ENCODE peak calls at places on chromosomes 13 and 19, in four cellular contexts. B is aorta, N is PC-3, I is heart left ventricle. E is an unnamed sample.

GRCh38 chr19:55297267-55297666 is 13.5 kb downstream of the BRSK1 start:
- DNase-seq in B (no peak), I (no peak), N (no peak), E (no peak)

GRCh38 chr19:2150794-2151338 is 500 bp downstream of the AP3D1 start:
- DNase-seq in B (no peak), N (no peak), I (no peak), E (peak; percentile 49)

GRCh38 chr13:63631006-63631405 is 2215.4 kb upstream of the PCDH20 start:
- DNase-seq in B (no peak), I (no peak), N (no peak), E (no peak)

GRCh38 chr19:41705393-41706174 is 2.8 kb upstream of the CEACAM5 start:
- DNase-seq in N (peak; percentile 56), B (no peak), I (peak; percentile 56), E (peak; percentile 24)

GRCh38 chr19:49113762-49114629 is at the start of gene LIN7B:
- DNase-seq in I (peak; percentile 85), N (peak; percentile 73), B (peak; percentile 74), E (peak; percentile 93)

GRCh38 chr19:44661205-44661604 is 10.1 kb upstream of the CEACAM19 start:
- DNase-seq in I (no peak), N (no peak), B (no peak), E (no peak)

GRCh38 chr19:56476671-56477428 is at the start of gene ZNF667:
- DNase-seq in I (no peak), N (peak; percentile 46), B (peak; percentile 47), E (peak; percentile 43)

GRCh38 chr13:50149932-50150331 is 134.7 kb downstream of the KCNRG start:
- DNase-seq in N (no peak), B (no peak), I (no peak), E (peak; percentile 18)

GRCh38 chr13:29810898-29811297 is 39.5 kb downstream of the UBL3 start:
- DNase-seq in I (no peak), N (no peak), B (no peak), E (no peak)

GRCh38 chr19:55112781-55113569 is 4.5 kb downstream of the PPP1R12C start:
- DNase-seq in N (no peak), I (no peak), B (no peak), E (peak; percentile 36)

GRCh38 chr19:33385956-33386355 is 12.4 kb downstream of the CEBPG start:
- DNase-seq in I (peak; percentile 75), N (no peak), B (no peak), E (no peak)

GRCh38 chr19:13162749-13163608 is 12.8 kb downstream of the IER2 start:
- DNase-seq in I (peak; percentile 98), B (peak; percentile 99), N (peak; percentile 100), E (peak; percentile 98)
- H3K4me1 ChIP-seq in I (peaks cover 60% of the 10 kb centered on the region), B (no peaks in the 10 kb centered on the region), N (peaks cover 65% of the 10 kb centered on the region), E (peaks cover 47% of the 10 kb centered on the region)

GRCh38 chr19:3378352-3379146 is 12.2 kb downstream of the NFIC start:
- DNase-seq in I (no peak), B (no peak), N (no peak), E (no peak)

GRCh38 chr19:3380829-3381228 is 14.4 kb downstream of the NFIC start:
- DNase-seq in B (no peak), N (no peak), I (no peak), E (no peak)

GRCh38 chr19:3383121-3383722 is 16.8 kb downstream of the NFIC start:
- DNase-seq in B (peak; percentile 72), I (no peak), N (no peak), E (no peak)

GRCh38 chr19:3381701-3382372 is 15.5 kb downstream of the NFIC start:
- DNase-seq in N (no peak), I (no peak), B (no peak), E (no peak)

DNA sequence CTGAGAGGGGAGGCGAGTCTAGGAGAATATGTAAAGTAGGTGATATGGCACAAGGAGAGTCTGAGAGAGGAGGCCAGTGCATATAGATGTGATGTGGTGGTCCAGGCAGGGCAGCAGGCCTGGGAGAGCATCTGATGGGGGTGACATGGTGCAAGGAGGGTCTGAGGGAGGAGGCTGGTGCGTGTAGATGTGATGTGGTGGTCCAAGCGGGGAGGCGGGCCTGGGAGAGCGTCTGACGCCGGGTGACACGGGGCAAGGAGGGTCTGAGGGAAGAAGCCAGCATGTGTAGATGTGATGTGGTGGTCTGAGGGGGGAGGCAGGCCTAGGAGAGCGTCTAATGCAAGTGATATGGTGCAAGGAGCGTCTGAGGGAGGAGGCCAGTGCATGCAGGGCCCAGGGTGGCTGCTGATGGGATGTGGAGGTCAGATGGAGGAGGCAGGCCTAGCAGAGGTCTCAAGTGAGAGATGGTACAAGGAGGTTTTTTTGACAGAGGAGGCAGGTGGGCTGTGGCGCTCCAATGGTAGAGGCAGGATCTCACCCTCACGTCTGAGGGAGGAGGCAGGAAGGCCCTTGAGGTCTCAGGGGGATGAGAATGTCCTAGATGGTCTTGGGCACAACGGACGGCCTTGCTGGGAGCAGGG is 16.2 kb downstream of the NFIC start:
- DNase-seq in N (no peak), I (no peak), B (no peak), E (no peak)
- H3K4me1 ChIP-seq in N (no peaks in the 10 kb centered on the region), I (peaks cover 72% of the 10 kb centered on the region), B (no peaks in the 10 kb centered on the region), E (peaks cover 13% of the 10 kb centered on the region)

GRCh38 chr19:43564800-43565199 is 10.5 kb downstream of the XRCC1 start:
- DNase-seq in I (no peak), N (no peak), B (no peak), E (no peak)
- H3K4me1 ChIP-seq in I (peaks cover 17% of the 10 kb centered on the region), N (peaks cover 11% of the 10 kb centered on the region), B (no peaks in the 10 kb centered on the region), E (no peaks in the 10 kb centered on the region)

GRCh38 chr13:97125051-97125809 is 96.9 kb upstream of the MBNL2 start:
- DNase-seq in N (peak; percentile 80), I (no peak), B (no peak), E (peak; percentile 88)
- H3K4me1 ChIP-seq in N (peaks cover 59% of the 10 kb centered on the region), I (peaks cover 34% of the 10 kb centered on the region), B (peaks cover 6% of the 10 kb centered on the region), E (peaks cover 42% of the 10 kb centered on the region)